ENCODE peak calls at places on chromosome 14, in four cellular contexts. Y is GM12878, Z is stomach, V is spleen. B is an unnamed sample.

GRCh38 chr14:39138450-39138849 is 24.3 kb downstream of the GEMIN2 start:
- DNase-seq in Y (no peak), Z (no peak), V (no peak), B (no peak)

GRCh38 chr14:44444454-44444853 is 62.6 kb downstream of the FSCB start:
- DNase-seq in Y (no peak), Z (no peak), V (no peak), B (no peak)

GRCh38 chr14:105839425-105840265 is 313.3 kb downstream of the TMEM121 start:
- DNase-seq in Y (no peak), Z (no peak), V (no peak), B (no peak)

GRCh38 chr14:55121628-55122440 is 7.2 kb upstream of the LGALS3 start:
- DNase-seq in Y (no peak), Z (no peak), V (no peak), B (no peak)

GRCh38 chr14:101962503-101962874 is 1.9 kb upstream of the DYNC1H1 start:
- DNase-seq in Y (no peak), Z (peak; percentile 74), V (peak; percentile 75), B (no peak)

GRCh38 chr14:104189629-104190335 is 51.4 kb downstream of the KIF26A start:
- DNase-seq in Y (no peak), Z (no peak), V (no peak), B (no peak)

GRCh38 chr14:92247937-92248336 is 75.0 kb upstream of the SLC24A4 start:
- DNase-seq in Y (no peak), Z (no peak), V (no peak), B (no peak)

GRCh38 chr14:52618602-52619001 is 66.0 kb downstream of the GPR137C start:
- DNase-seq in Y (no peak), Z (no peak), V (no peak), B (no peak)

GRCh38 chr14:62602712-62603111 is 442.5 kb downstream of the KCNH5 start:
- DNase-seq in Y (no peak), Z (no peak), V (no peak), B (no peak)

GRCh38 chr14:39393289-39393688 is 38.9 kb downstream of the FBXO33 start:
- DNase-seq in Y (no peak), Z (no peak), V (no peak), B (no peak)

GRCh38 chr14:82359201-82359600 is 825.5 kb upstream of the SEL1L start:
- DNase-seq in Y (no peak), Z (no peak), V (no peak), B (no peak)

GRCh38 chr14:92958373-92959188 is 35.6 kb downstream of the CHGA start:
- DNase-seq in Y (no peak), Z (no peak), V (no peak), B (no peak)

GRCh38 chr14:70698288-70698687 is 56.6 kb downstream of the TTC9 start:
- DNase-seq in Y (no peak), Z (peak; percentile 74), V (peak; percentile 76), B (no peak)

GRCh38 chr14:58238252-58239247 is 6.1 kb upstream of the PSMA3 start:
- DNase-seq in Y (no peak), Z (no peak), V (no peak), B (no peak)

GRCh38 chr14:99120147-99121026 is 151.6 kb downstream of the BCL11B start:
- DNase-seq in Y (no peak), Z (peak; percentile 8), V (no peak), B (no peak)

GRCh38 chr14:92022036-92022435 is 17.8 kb downstream of the TRIP11 start:
- DNase-seq in Y (no peak), Z (no peak), V (no peak), B (no peak)

GRCh38 chr14:39339003-39339402 is 93.2 kb downstream of the FBXO33 start:
- DNase-seq in Y (no peak), Z (peak; percentile 68), V (no peak), B (no peak)

GRCh38 chr14:92963301-92964123 is 40.6 kb downstream of the CHGA start:
- DNase-seq in Y (no peak), Z (no peak), V (peak; percentile 59), B (peak; percentile 61)

GRCh38 chr14:21136024-21136423 is 19.8 kb downstream of the OR5AU1 start:
- DNase-seq in Y (no peak), Z (no peak), V (no peak), B (no peak)

GRCh38 chr14:61119006-61119405 is 138.0 kb downstream of the SLC38A6 start:
- DNase-seq in Y (no peak), Z (no peak), V (no peak), B (no peak)

GRCh38 chr14:38342803-38343202 is 86.9 kb upstream of the CLEC14A start:
- DNase-seq in Y (no peak), Z (no peak), V (peak; percentile 55), B (no peak)

GRCh38 chr14:89617471-89618291 is 200.6 kb upstream of the FOXN3 start:
- DNase-seq in Y (no peak), Z (peak; percentile 45), V (no peak), B (peak; percentile 25)

GRCh38 chr14:93731753-93732152 is 56.5 kb downstream of the PRIMA1 start:
- DNase-seq in Y (no peak), Z (no peak), V (no peak), B (no peak)

GRCh38 chr14:100728962-100729361 is 2.3 kb downstream of the DLK1 start:
- DNase-seq in Y (no peak), Z (no peak), V (no peak), B (no peak)
- TF ChIP-seq POLR2AphosphoS5 in Y (no peak), Z (no peak), V (no peak), B (no peak)

GRCh38 chr14:22952418-22952817 is 4.5 kb downstream of the HAUS4 start:
- DNase-seq in Y (no peak), Z (no peak), V (no peak), B (no peak)
- H3K4me1 ChIP-seq in Y (no peaks in the 10 kb centered on the region), Z (peaks cover 11% of the 10 kb centered on the region), V (peaks cover 11% of the 10 kb centered on the region), B (no peaks in the 10 kb centered on the region)

GRCh38 chr14:77116194-77116817 is 18.2 kb downstream of the CIPC start:
- DNase-seq in Y (no peak), Z (no peak), V (no peak), B (no peak)
- H3K36me3 ChIP-seq in Y (peaks cover 16% of the 10 kb centered on the region), Z (peaks cover 24% of the 10 kb centered on the region), V (peaks cover 16% of the 10 kb centered on the region), B (peaks cover 14% of the 10 kb centered on the region)

GRCh38 chr14:74616507-74616906 is 4.5 kb upstream of the LTBP2 start:
- DNase-seq in Y (no peak), Z (no peak), V (peak; percentile 84), B (no peak)
- TF ChIP-seq POLR2AphosphoS5 in Y (no peak), Z (no peak), V (no peak), B (no peak)

GRCh38 chr14:56135001-56135400 is 16.8 kb downstream of the PELI2 start:
- DNase-seq in Y (no peak), Z (peak; percentile 72), V (no peak), B (no peak)
- H3K4me1 ChIP-seq in Y (no peaks in the 10 kb centered on the region), Z (peaks cover 19% of the 10 kb centered on the region), V (peaks cover 14% of the 10 kb centered on the region), B (no peaks in the 10 kb centered on the region)

GRCh38 chr14:90674716-90675115 is 141.5 kb downstream of the TTC7B start:
- DNase-seq in Y (no peak), Z (no peak), V (no peak), B (no peak)

GRCh38 chr14:90674043-90674670 is 142.1 kb downstream of the TTC7B start:
- DNase-seq in Y (no peak), Z (no peak), V (no peak), B (no peak)

GRCh38 chr14:90676859-90677258 is 139.4 kb downstream of the TTC7B start:
- DNase-seq in Y (no peak), Z (no peak), V (no peak), B (no peak)

GRCh38 chr14:90676356-90676755 is 139.9 kb downstream of the TTC7B start:
- DNase-seq in Y (no peak), Z (no peak), V (no peak), B (no peak)

DNA sequence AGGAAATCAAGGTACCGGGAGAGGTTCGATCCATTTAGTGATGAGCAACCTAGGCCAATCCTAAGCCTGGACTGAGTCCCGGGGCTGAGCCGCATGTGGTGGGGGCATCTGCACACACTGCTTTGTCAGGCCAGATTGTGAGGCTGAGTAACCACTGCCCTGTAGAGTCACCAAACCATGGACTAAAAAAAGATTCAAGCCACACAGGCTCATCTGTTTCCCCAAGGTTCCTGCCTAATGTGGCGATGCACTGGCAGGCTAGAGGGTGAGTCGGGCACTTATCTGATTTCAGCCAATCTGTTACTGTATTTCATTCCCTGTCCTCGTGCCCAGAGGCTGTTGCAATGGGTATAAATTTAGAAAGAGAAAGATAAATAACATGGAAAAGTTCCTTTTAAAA is 140.8 kb downstream of the TTC7B start:
- DNase-seq in Y (no peak), Z (no peak), V (no peak), B (no peak)
- H3K36me3 ChIP-seq in Y (no peaks in the 10 kb centered on the region), Z (no peaks in the 10 kb centered on the region), V (no peaks in the 10 kb centered on the region), B (no peaks in the 10 kb centered on the region)

GRCh38 chr14:37172024-37172869 is at the start of gene SLC25A21:
- DNase-seq in Y (no peak), Z (peak; percentile 77), V (peak; percentile 77), B (peak; percentile 72)
- TF ChIP-seq POLR2AphosphoS5 in Y (no peak), Z (peak; percentile 71), V (peak; percentile 64), B (peak; percentile 67)

GRCh38 chr14:95490127-95490526 is 26.3 kb downstream of the SYNE3 start:
- DNase-seq in Y (no peak), Z (no peak), V (no peak), B (no peak)
- H3K4me1 ChIP-seq in Y (peaks cover 24% of the 10 kb centered on the region), Z (peaks cover 7% of the 10 kb centered on the region), V (peaks cover 29% of the 10 kb centered on the region), B (no peaks in the 10 kb centered on the region)

B was measured in prostate gland.